ENCODE peak calls at places on chromosomes 1 and 21, in seven cellular contexts. G is K562, A is GM12892, X is GM12878, I is SK-N-SH, N is H1, R is HepG2. M is an unnamed sample.

GRCh38 chr1:63921357-63921756 is 147.5 kb downstream of the ROR1 start:
- DNase-seq in R (no peak), X (no peak), I (no peak), N (no peak), G (no peak), A (no peak), M (no peak)

GRCh38 chr1:81678779-81679178 is 122.0 kb upstream of the ADGRL2 start:
- DNase-seq in N (no peak), R (no peak), I (no peak), X (no peak), G (no peak), A (no peak), M (no peak)

GRCh38 chr21:29378814-29379213 is 80.1 kb downstream of the BACH1 start:
- DNase-seq in G (no peak), N (no peak), R (no peak), I (peak; percentile 53), A (no peak), X (no peak), M (no peak)

GRCh38 chr1:203206116-203206687 is 19.7 kb upstream of the CHI3L1 start:
- DNase-seq in X (no peak), N (no peak), R (no peak), I (no peak), A (no peak), G (no peak), M (no peak)

GRCh38 chr1:35925741-35926140 is 5.2 kb upstream of the AGO3 start:
- DNase-seq in R (no peak), G (no peak), A (no peak), N (no peak), X (no peak), I (no peak), M (no peak)

GRCh38 chr1:112849425-112849966 is 106.5 kb downstream of the SLC16A1 start:
- DNase-seq in N (peak; percentile 81), I (peak; percentile 91), X (no peak), R (no peak), A (peak; percentile 9), G (no peak), M (peak; percentile 21)

GRCh38 chr1:7227654-7228053 is 442.4 kb downstream of the CAMTA1 start:
- DNase-seq in A (no peak), I (no peak), R (no peak), G (no peak), X (no peak), N (no peak), M (no peak)

GRCh38 chr1:241990040-241990439 is 8.9 kb downstream of the MAP1LC3C start:
- DNase-seq in I (peak; percentile 66), A (no peak), X (no peak), N (no peak), R (no peak), G (peak; percentile 62), M (no peak)

GRCh38 chr1:84298688-84299535 is 2.6 kb upstream of the SAMD13 start:
- DNase-seq in N (peak; percentile 74), G (peak; percentile 59), X (no peak), A (peak; percentile 39), I (peak; percentile 77), R (no peak), M (peak; percentile 45)

GRCh38 chr1:151570819-151571218 is 30.7 kb downstream of the TUFT1 start:
- DNase-seq in I (no peak), X (no peak), R (no peak), A (no peak), N (no peak), G (no peak), M (no peak)

GRCh38 chr21:36550761-36551160 is 70.8 kb upstream of the CLDN14 start:
- DNase-seq in X (no peak), N (peak; percentile 33), I (no peak), G (no peak), A (no peak), R (no peak), M (no peak)

GRCh38 chr21:36551326-36551725 is 71.4 kb upstream of the CLDN14 start:
- DNase-seq in X (no peak), N (peak; percentile 41), R (no peak), G (no peak), I (no peak), A (no peak), M (no peak)

GRCh38 chr21:36547464-36547863 is 67.5 kb upstream of the CLDN14 start:
- DNase-seq in I (no peak), G (no peak), R (no peak), A (no peak), N (no peak), X (no peak), M (no peak)

GRCh38 chr21:36548866-36549265 is 68.9 kb upstream of the CLDN14 start:
- DNase-seq in G (no peak), A (no peak), N (no peak), R (no peak), X (no peak), I (no peak), M (no peak)

GRCh38 chr21:36549470-36549869 is 69.5 kb upstream of the CLDN14 start:
- DNase-seq in I (no peak), G (no peak), A (no peak), X (no peak), R (no peak), N (peak; percentile 41), M (no peak)
- TF ChIP-seq TAF1 in I (no peak), G (no peak), A (no peak), X (no peak), R (no peak), N (no peak), M (no peak)

DNA sequence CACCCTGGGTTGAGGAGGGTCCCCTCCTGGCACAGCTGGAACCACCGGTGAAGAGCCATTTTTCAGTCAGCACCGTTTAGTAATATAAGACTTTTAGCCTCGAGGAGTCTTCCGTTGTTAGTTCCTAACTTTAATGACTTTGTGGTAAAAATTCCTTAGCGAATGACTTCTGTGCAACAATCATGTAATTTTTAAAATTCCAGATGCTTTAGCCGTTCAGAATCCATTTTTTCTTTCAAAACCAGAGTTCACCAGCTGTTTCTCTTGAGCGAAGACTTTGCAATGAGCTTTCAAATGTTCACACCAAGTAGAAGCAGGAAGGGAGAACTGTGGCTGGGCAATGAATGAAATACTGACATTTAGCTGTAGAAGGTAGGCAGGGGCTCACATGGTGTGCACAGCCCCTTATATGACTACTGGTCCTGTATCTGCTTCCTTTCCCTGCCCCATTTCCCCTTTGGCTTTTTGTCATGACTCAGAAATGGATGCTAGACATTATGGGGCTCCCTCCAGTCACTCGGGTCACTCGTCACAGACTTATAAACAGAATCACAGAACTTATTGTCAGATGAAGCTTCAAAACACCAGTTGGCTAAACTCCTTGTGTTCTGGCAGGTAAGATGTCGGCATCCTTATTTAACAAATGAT is 4.1 kb downstream of the DISC1 start:
- DNase-seq in I (no peak), X (no peak), A (no peak), N (no peak), G (no peak), R (no peak), M (no peak)
- TF ChIP-seq POLR2AphosphoS5 in I (no peak), X (no peak), A (no peak), N (no peak), G (no peak), R (no peak), M (no peak)

GRCh38 chr1:233490488-233490887 is 123.4 kb upstream of the KCNK1 start:
- DNase-seq in N (no peak), A (no peak), R (no peak), I (no peak), X (no peak), G (no peak), M (no peak)

GRCh38 chr1:233489436-233489835 is 124.5 kb upstream of the KCNK1 start:
- DNase-seq in A (no peak), N (no peak), I (no peak), X (no peak), G (no peak), R (no peak), M (no peak)

GRCh38 chr1:233487415-233487814 is 126.5 kb upstream of the KCNK1 start:
- DNase-seq in G (no peak), I (no peak), X (no peak), N (no peak), A (no peak), R (no peak), M (no peak)

GRCh38 chr1:233496940-233497456 is 116.9 kb upstream of the KCNK1 start:
- DNase-seq in N (no peak), I (no peak), A (no peak), G (no peak), X (no peak), R (no peak), M (no peak)

DNA sequence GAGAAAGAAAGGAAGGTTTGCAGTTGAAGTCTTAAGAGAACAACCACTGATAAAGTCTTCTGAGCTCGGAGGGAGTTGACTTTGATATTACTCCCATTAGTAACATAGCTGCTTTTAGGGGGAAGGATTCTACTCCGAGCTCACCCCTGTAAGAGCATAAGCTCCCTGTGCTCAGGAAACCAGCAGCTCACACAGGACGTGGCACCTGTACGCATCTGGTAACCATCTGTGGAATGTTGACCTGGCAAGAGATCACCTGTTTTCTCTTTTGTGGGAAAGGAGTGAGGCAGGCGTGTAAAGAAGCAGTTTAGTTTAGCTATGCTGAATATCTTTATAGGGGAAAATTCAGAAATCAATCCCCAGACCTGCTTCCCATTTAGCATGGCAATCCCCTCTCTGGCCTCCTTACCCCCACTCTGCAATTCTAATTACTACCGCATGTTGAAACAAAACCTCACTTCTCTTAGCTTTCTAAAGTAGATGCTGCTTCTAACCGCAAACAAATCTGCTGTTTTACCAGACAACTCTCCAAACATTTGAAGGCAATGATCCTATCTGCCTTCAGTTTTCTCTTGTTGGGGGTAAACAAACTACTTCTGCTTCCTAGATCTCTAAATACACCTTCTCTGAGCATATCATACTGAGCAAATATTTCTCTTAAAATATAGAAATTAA is 121.8 kb upstream of the KCNK1 start:
- DNase-seq in G (no peak), X (no peak), A (no peak), I (no peak), R (no peak), N (no peak), M (no peak)
- TF ChIP-seq TAF1 in G (no peak), X (no peak), A (no peak), I (no peak), R (no peak), N (no peak), M (no peak)

GRCh38 chr1:91712393-91712792 is 173.6 kb downstream of the TGFBR3 start:
- DNase-seq in R (no peak), G (no peak), X (no peak), I (no peak), N (no peak), A (no peak), M (no peak)

GRCh38 chr1:91714867-91715381 is 171.0 kb downstream of the TGFBR3 start:
- DNase-seq in A (no peak), X (no peak), R (no peak), I (no peak), N (no peak), G (peak; percentile 65), M (no peak)

GRCh38 chr1:91710261-91710660 is 175.7 kb downstream of the TGFBR3 start:
- DNase-seq in N (no peak), R (no peak), A (no peak), I (no peak), G (no peak), X (no peak), M (no peak)

GRCh38 chr1:91711504-91712247 is 174.3 kb downstream of the TGFBR3 start:
- DNase-seq in X (no peak), I (no peak), N (no peak), A (no peak), G (no peak), R (no peak), M (no peak)

GRCh38 chr1:91712981-91713841 is 172.7 kb downstream of the TGFBR3 start:
- DNase-seq in G (peak; percentile 63), I (no peak), N (no peak), A (no peak), R (no peak), X (peak; percentile 55), M (no peak)
- TF ChIP-seq POLR2AphosphoS5 in G (no peak), I (no peak), N (no peak), A (no peak), R (no peak), X (no peak), M (no peak)

GRCh38 chr1:240314845-240315746 is 223.4 kb downstream of the FMN2 start:
- DNase-seq in A (no peak), N (no peak), X (no peak), G (no peak), I (no peak), R (no peak), M (no peak)
- TF ChIP-seq TAF1 in A (no peak), N (no peak), X (no peak), G (no peak), I (no peak), R (no peak), M (no peak)